ENCODE peak calls at places on chromosome 12, in nine cellular contexts. E is upper lobe of left lung, C is PC-9, J is fibroblast of lung, R is lower lobe of right lung, P is OCI-LY7, M is testis, U is left ventricle myocardium inferior, T is hepatocyte. D is an unnamed sample.

GRCh38 chr12:92551853-92552397 is 150.9 kb upstream of the PLEKHG7 start:
- DNase-seq in P (no peak), E (no peak), J (peak; percentile 82), U (no peak), C (peak; percentile 55), T (peak; percentile 44), R (no peak), M (no peak), D (no peak)

GRCh38 chr12:28689398-28690175 is 459.5 kb upstream of the FAR2 start:
- DNase-seq in M (no peak), U (no peak), T (no peak), R (no peak), J (no peak), C (no peak), E (no peak), P (no peak), D (no peak)

GRCh38 chr12:106108187-106108816 is 30.5 kb downstream of the NUAK1 start:
- DNase-seq in M (no peak), C (no peak), P (no peak), T (peak; percentile 75), E (no peak), U (no peak), R (no peak), J (peak; percentile 88), D (no peak)

GRCh38 chr12:123941485-123942276 is 30.9 kb downstream of the CCDC92 start:
- DNase-seq in E (peak; percentile 81), T (no peak), M (no peak), J (no peak), P (no peak), U (no peak), R (no peak), C (no peak), D (no peak)

GRCh38 chr12:93139028-93139665 is 210.1 kb upstream of the EEA1 start:
- DNase-seq in P (no peak), R (no peak), J (no peak), M (no peak), U (no peak), C (no peak), T (no peak), E (no peak), D (no peak)

GRCh38 chr12:89183985-89184435 is 168.3 kb downstream of the DUSP6 start:
- DNase-seq in C (no peak), E (no peak), U (peak; percentile 41), J (no peak), R (peak; percentile 57), M (no peak), T (peak; percentile 38), P (no peak), D (no peak)

GRCh38 chr12:31768046-31768445 is 39.2 kb upstream of the AMN1 start:
- DNase-seq in R (no peak), T (no peak), U (no peak), C (no peak), E (no peak), M (no peak), J (no peak), P (peak; percentile 68), D (no peak)

GRCh38 chr12:47393403-47393790 is 312.4 kb downstream of the RPAP3 start:
- DNase-seq in M (no peak), U (no peak), P (no peak), T (no peak), R (no peak), J (peak; percentile 65), C (no peak), E (no peak), D (no peak)

GRCh38 chr12:53113951-53114350 is 10.7 kb downstream of the SOAT2 start:
- DNase-seq in T (no peak), U (no peak), R (no peak), C (no peak), P (no peak), M (no peak), J (no peak), E (no peak), D (no peak)

GRCh38 chr12:117331691-117332090 is 29.7 kb downstream of the NOS1 start:
- DNase-seq in C (no peak), U (no peak), J (no peak), P (peak; percentile 4), M (no peak), R (no peak), T (no peak), E (no peak), D (no peak)
- H3K9me3 ChIP-seq in C (no peaks in the 10 kb centered on the region), U (no peaks in the 10 kb centered on the region), J (no peaks in the 10 kb centered on the region), P (no peaks in the 10 kb centered on the region), M (no peaks in the 10 kb centered on the region), R (no peaks in the 10 kb centered on the region), T (no peaks in the 10 kb centered on the region), E (no peaks in the 10 kb centered on the region), D (no peaks in the 10 kb centered on the region)

DNA sequence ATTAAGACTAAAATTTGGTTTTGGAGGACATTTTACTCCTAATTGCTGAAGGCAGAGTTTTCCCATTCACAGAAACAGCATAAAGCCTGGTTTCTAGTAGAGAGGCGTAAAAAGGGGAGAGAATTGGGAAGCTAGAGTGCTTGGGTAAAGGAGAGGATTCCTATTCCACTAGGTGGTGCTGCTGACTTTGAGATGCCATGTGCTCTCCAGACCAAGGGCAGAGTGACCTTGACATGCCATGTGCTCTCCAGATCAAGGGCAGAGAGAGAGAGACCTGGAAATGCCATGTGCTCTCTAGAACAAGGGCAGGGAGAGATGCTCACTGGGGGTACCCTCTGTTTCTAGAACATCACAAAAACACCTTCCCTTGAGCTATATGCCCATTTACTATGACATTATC is 176.2 kb upstream of the PDZRN4 start:
- DNase-seq in R (no peak), E (no peak), P (no peak), U (no peak), T (no peak), C (no peak), M (no peak), J (no peak), D (no peak)
- H3K9me3 ChIP-seq in R (peaks cover 7% of the 10 kb centered on the region), E (peaks cover 21% of the 10 kb centered on the region), P (peaks cover 10% of the 10 kb centered on the region), U (peaks cover 49% of the 10 kb centered on the region), T (peaks cover 5% of the 10 kb centered on the region), C (no peaks in the 10 kb centered on the region), M (no peaks in the 10 kb centered on the region), J (no peaks in the 10 kb centered on the region), D (no peaks in the 10 kb centered on the region)

GRCh38 chr12:34388636-34389377 is 366.5 kb downstream of the ALG10 start:
- DNase-seq in J (no peak), T (no peak), P (no peak), C (no peak), M (no peak), U (no peak), R (no peak), E (peak; percentile 44), D (no peak)
- H3K9me3 ChIP-seq in J (no peaks in the 10 kb centered on the region), T (no peaks in the 10 kb centered on the region), P (peaks cover 6% of the 10 kb centered on the region), C (no peaks in the 10 kb centered on the region), M (no peaks in the 10 kb centered on the region), U (peaks cover 57% of the 10 kb centered on the region), R (peaks cover 14% of the 10 kb centered on the region), E (peaks cover 20% of the 10 kb centered on the region), D (peaks cover 36% of the 10 kb centered on the region)

GRCh38 chr12:132295101-132295526 is 34.3 kb downstream of the GALNT9 start:
- DNase-seq in T (no peak), R (peak; percentile 23), E (peak; percentile 74), M (no peak), J (no peak), U (no peak), C (no peak), P (no peak), D (no peak)
- H3K9me3 ChIP-seq in T (no peaks in the 10 kb centered on the region), R (no peaks in the 10 kb centered on the region), E (no peaks in the 10 kb centered on the region), M (no peaks in the 10 kb centered on the region), J (no peaks in the 10 kb centered on the region), U (no peaks in the 10 kb centered on the region), C (no peaks in the 10 kb centered on the region), P (peaks cover 15% of the 10 kb centered on the region), D (no peaks in the 10 kb centered on the region)

GRCh38 chr12:115049617-115050016 is 365.6 kb upstream of the TBX3 start:
- DNase-seq in E (no peak), U (no peak), R (no peak), P (no peak), J (peak; percentile 5), M (no peak), C (no peak), T (no peak), D (no peak)
- H3K9me3 ChIP-seq in E (no peaks in the 10 kb centered on the region), U (peaks cover 13% of the 10 kb centered on the region), R (no peaks in the 10 kb centered on the region), P (no peaks in the 10 kb centered on the region), J (no peaks in the 10 kb centered on the region), M (no peaks in the 10 kb centered on the region), C (no peaks in the 10 kb centered on the region), T (no peaks in the 10 kb centered on the region), D (no peaks in the 10 kb centered on the region)

DNA sequence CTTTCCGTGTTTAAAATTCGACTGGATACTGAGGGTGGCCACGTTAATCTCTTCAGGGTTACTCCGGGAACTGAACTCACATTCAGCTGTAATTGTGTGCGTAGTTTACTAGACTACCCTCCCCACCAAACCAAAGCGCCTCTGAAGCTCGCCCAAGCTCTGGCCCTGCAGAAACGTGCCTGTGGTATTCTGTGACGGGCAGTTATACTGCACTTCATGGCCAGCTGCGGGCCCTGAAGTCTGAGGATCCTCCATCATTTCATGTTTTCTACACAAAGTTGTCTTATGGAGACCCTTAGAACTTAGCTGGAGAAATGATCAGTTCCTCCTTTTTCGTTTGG is 688 bp downstream of the ZNF26 start:
- DNase-seq in P (peak; percentile 10), C (no peak), T (no peak), J (peak; percentile 31), E (no peak), R (no peak), U (no peak), M (no peak), D (no peak)
- H3K9me3 ChIP-seq in P (peaks cover 30% of the 10 kb centered on the region), C (peaks cover 27% of the 10 kb centered on the region), T (peaks cover 8% of the 10 kb centered on the region), J (no peaks in the 10 kb centered on the region), E (peaks cover 34% of the 10 kb centered on the region), R (peaks cover 36% of the 10 kb centered on the region), U (peaks cover 37% of the 10 kb centered on the region), M (no peaks in the 10 kb centered on the region), D (peaks cover 22% of the 10 kb centered on the region)

DNA sequence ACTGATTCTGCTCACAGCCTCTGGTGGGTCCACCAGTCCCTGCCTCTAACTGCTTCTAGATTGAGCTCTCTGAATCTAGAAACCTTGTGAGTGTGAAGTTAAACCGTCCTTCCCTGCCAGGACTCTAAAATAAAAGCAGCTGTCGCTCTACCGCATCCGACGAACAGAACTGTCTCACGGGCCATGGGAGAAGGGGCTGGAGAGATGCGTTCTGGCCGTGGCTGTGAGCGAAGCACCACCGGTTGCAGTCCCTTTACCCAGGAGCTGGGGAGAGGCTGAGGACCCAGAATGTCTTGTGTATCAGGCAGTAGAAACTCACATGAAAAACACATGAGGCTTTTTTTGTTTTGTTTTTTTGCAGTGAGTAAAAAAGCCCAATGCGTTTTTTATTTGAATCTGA is 159.6 kb downstream of the PIWIL1 start:
- DNase-seq in T (no peak), R (no peak), M (no peak), C (no peak), E (no peak), U (no peak), J (no peak), P (no peak), D (no peak)
- H3K9me3 ChIP-seq in T (no peaks in the 10 kb centered on the region), R (no peaks in the 10 kb centered on the region), M (no peaks in the 10 kb centered on the region), C (no peaks in the 10 kb centered on the region), E (no peaks in the 10 kb centered on the region), U (no peaks in the 10 kb centered on the region), J (no peaks in the 10 kb centered on the region), P (no peaks in the 10 kb centered on the region), D (no peaks in the 10 kb centered on the region)

D was measured in CD4-positive, alpha-beta T cell.